ENCODE peak calls at places on chromosome 18, in seven cellular contexts. O is left ventricle myocardium inferior, H is prostate gland, D is hepatic stellate cell, Y is K562, F is neural progenitor cell, R is mucosa of gallbladder. K is an unnamed sample.

GRCh38 chr18:79940126-79940813 is 11.2 kb downstream of the SLC66A2 start:
- DNase-seq in F (no peak), H (no peak), O (no peak), R (no peak), D (no peak), Y (no peak), K (peak)

GRCh38 chr18:62326646-62327348 is 1.7 kb downstream of the TNFRSF11A start:
- DNase-seq in D (no peak), O (no peak), H (no peak), R (no peak), Y (no peak), F (no peak), K (peak)

GRCh38 chr18:79626905-79627749 is 52.5 kb upstream of the CTDP1 start:
- DNase-seq in R (no peak), Y (no peak), F (no peak), H (no peak), O (no peak), D (no peak), K (no peak)

GRCh38 chr18:22241806-22242440 is 72.5 kb downstream of the GATA6 start:
- DNase-seq in Y (no peak), H (peak), R (no peak), O (no peak), F (no peak), D (no peak), K (peak)

GRCh38 chr18:13241083-13241892 is 22.7 kb downstream of the LDLRAD4 start:
- DNase-seq in O (no peak), Y (no peak), R (no peak), D (no peak), F (no peak), H (no peak), K (peak)

GRCh38 chr18:78168526-78168925 is 811.1 kb upstream of the SALL3 start:
- DNase-seq in O (no peak), R (no peak), D (no peak), Y (no peak), H (no peak), F (no peak), K (no peak)

GRCh38 chr18:24535831-24536230 is 75.4 kb downstream of the HRH4 start:
- DNase-seq in D (no peak), R (no peak), Y (no peak), F (no peak), H (no peak), O (no peak), K (no peak)

GRCh38 chr18:32373995-32374394 is 96.7 kb downstream of the GAREM1 start:
- DNase-seq in R (peak), D (no peak), O (no peak), H (no peak), F (no peak), Y (no peak), K (no peak)

GRCh38 chr18:37484893-37485834 is 80.4 kb downstream of the CELF4 start:
- DNase-seq in Y (peak), O (no peak), R (no peak), D (no peak), H (no peak), F (peak), K (peak)

GRCh38 chr18:64244571-64244970 is 95.7 kb upstream of the LINC00305 start:
- DNase-seq in D (no peak), H (no peak), O (no peak), F (peak), Y (no peak), R (peak), K (peak)

GRCh38 chr18:25190468-25190867 is 161.5 kb downstream of the ZNF521 start:
- DNase-seq in O (no peak), Y (no peak), R (no peak), F (no peak), H (no peak), D (no peak), K (no peak)

GRCh38 chr18:65091737-65092329 is 659.0 kb upstream of the CDH7 start:
- DNase-seq in R (no peak), O (no peak), F (peak), Y (peak), D (no peak), H (no peak), K (peak)

GRCh38 chr18:11661430-11661829 is 27.6 kb upstream of the GNAL start:
- DNase-seq in Y (no peak), H (no peak), R (no peak), F (no peak), D (no peak), O (no peak), K (peak)

GRCh38 chr18:28189400-28190239 is 12.7 kb upstream of the CDH2 start:
- DNase-seq in Y (peak), D (peak), O (no peak), H (peak), F (peak), R (peak), K (peak)

GRCh38 chr18:36532394-36532793 is 234.9 kb downstream of the FHOD3 start:
- DNase-seq in D (no peak), O (no peak), Y (no peak), H (no peak), F (no peak), R (no peak), K (no peak)

GRCh38 chr18:74944676-74945075 is 264.3 kb downstream of the PTGR3 start:
- DNase-seq in H (no peak), D (no peak), F (no peak), R (no peak), Y (no peak), O (no peak), K (no peak)

GRCh38 chr18:48036641-48037421 is 106.4 kb upstream of the SMAD2 start:
- DNase-seq in D (no peak), O (no peak), R (no peak), F (no peak), Y (no peak), H (no peak), K (peak)

GRCh38 chr18:1511619-1512311 is 607.1 kb downstream of the ADCYAP1 start:
- DNase-seq in Y (no peak), D (no peak), H (no peak), O (no peak), F (no peak), R (no peak), K (no peak)

GRCh38 chr18:3605562-3606443 is 155.8 kb downstream of the TGIF1 start:
- DNase-seq in H (no peak), F (peak), Y (no peak), R (no peak), O (no peak), D (peak), K (no peak)

GRCh38 chr18:28281400-28281799 is 104.5 kb upstream of the CDH2 start:
- DNase-seq in Y (no peak), D (no peak), H (no peak), F (no peak), O (no peak), R (no peak), K (peak)

GRCh38 chr18:2223394-2223793 is 347.9 kb downstream of the METTL4 start:
- DNase-seq in R (no peak), H (no peak), D (no peak), O (no peak), F (peak), Y (no peak), K (no peak)

GRCh38 chr18:28574175-28574574 is 397.2 kb upstream of the CDH2 start:
- DNase-seq in O (no peak), Y (no peak), F (peak), R (no peak), D (no peak), H (no peak), K (peak)

GRCh38 chr18:3455938-3456685 is 6.1 kb downstream of the TGIF1 start:
- DNase-seq in D (no peak), O (no peak), Y (no peak), H (no peak), F (no peak), R (no peak), K (no peak)

GRCh38 chr18:22691988-22692710 is 241.0 kb upstream of the RBBP8 start:
- DNase-seq in R (no peak), Y (no peak), F (no peak), D (peak), H (no peak), O (no peak), K (no peak)

GRCh38 chr18:5970032-5970431 is 74.7 kb upstream of the TMEM200C start:
- DNase-seq in O (no peak), D (no peak), R (peak), Y (no peak), H (no peak), F (no peak), K (peak)

GRCh38 chr18:13440277-13441248 is 222.0 kb downstream of the LDLRAD4 start:
- DNase-seq in R (no peak), Y (no peak), O (no peak), H (no peak), F (no peak), D (no peak), K (no peak)

GRCh38 chr18:7457276-7457675 is 109.8 kb upstream of the PTPRM start:
- DNase-seq in D (no peak), O (no peak), H (no peak), R (no peak), F (no peak), Y (no peak), K (no peak)

GRCh38 chr18:457533-457932 is 43.0 kb downstream of the COLEC12 start:
- DNase-seq in D (no peak), O (no peak), R (no peak), H (no peak), F (no peak), Y (no peak), K (no peak)

GRCh38 chr18:48680339-48680738 is 141.5 kb downstream of the CTIF start:
- DNase-seq in Y (no peak), F (no peak), H (no peak), R (no peak), O (no peak), D (no peak), K (no peak)

GRCh38 chr18:7918696-7919095 is 351.6 kb downstream of the PTPRM start:
- DNase-seq in F (no peak), D (no peak), Y (no peak), O (no peak), H (no peak), R (no peak), K (no peak)

GRCh38 chr18:80135136-80135535 is 26.1 kb downstream of the ADNP2 start:
- DNase-seq in F (no peak), R (no peak), O (no peak), H (no peak), Y (no peak), D (no peak), K (no peak)

K was measured in endodermal cell.